ENCODE peak calls at places on chromosomes 1 and 21, in six cellular contexts. One of them, this sample, is unnamed.

GRCh38 chr21:46624050-46624449 is 11.4 kb upstream of the PRMT2 start:
- DNase-seq in fibroblast of lung: no peak
- DNase-seq in CD4-positive, alpha-beta T cell: no peak
- DNase-seq in HTR-8/SVneo: no peak
- DNase-seq in posterior cingulate gyrus: peak; percentile 87
- DNase-seq in left ventricle myocardium superior: no peak
- DNase-seq in this sample: no peak

GRCh38 chr1:42947137-42947536 is 11.5 kb downstream of the SLC2A1 start:
- DNase-seq in CD4-positive, alpha-beta T cell: no peak
- DNase-seq in left ventricle myocardium superior: no peak
- DNase-seq in posterior cingulate gyrus: no peak
- DNase-seq in fibroblast of lung: no peak
- DNase-seq in HTR-8/SVneo: no peak
- DNase-seq in this sample: no peak

GRCh38 chr1:235741294-235741693 is 91.7 kb upstream of the GNG4 start:
- DNase-seq in left ventricle myocardium superior: no peak
- DNase-seq in HTR-8/SVneo: peak; percentile 57
- DNase-seq in CD4-positive, alpha-beta T cell: no peak
- DNase-seq in fibroblast of lung: peak; percentile 40
- DNase-seq in posterior cingulate gyrus: no peak
- DNase-seq in this sample: no peak

GRCh38 chr1:155307247-155307740 is 1.4 kb upstream of the FDPS start:
- DNase-seq in HTR-8/SVneo: no peak
- DNase-seq in CD4-positive, alpha-beta T cell: no peak
- DNase-seq in posterior cingulate gyrus: no peak
- DNase-seq in fibroblast of lung: peak; percentile 69
- DNase-seq in left ventricle myocardium superior: no peak
- DNase-seq in this sample: no peak

GRCh38 chr21:41800425-41801186 is 33.8 kb upstream of the RIPK4 start:
- DNase-seq in posterior cingulate gyrus: peak; percentile 10
- DNase-seq in CD4-positive, alpha-beta T cell: no peak
- DNase-seq in fibroblast of lung: no peak
- DNase-seq in left ventricle myocardium superior: no peak
- DNase-seq in HTR-8/SVneo: no peak
- DNase-seq in this sample: no peak

GRCh38 chr1:63622847-63623566 is 29.8 kb downstream of the PGM1 start:
- DNase-seq in left ventricle myocardium superior: no peak
- DNase-seq in HTR-8/SVneo: no peak
- DNase-seq in CD4-positive, alpha-beta T cell: no peak
- DNase-seq in fibroblast of lung: no peak
- DNase-seq in posterior cingulate gyrus: no peak
- DNase-seq in this sample: no peak

GRCh38 chr1:170562644-170563338 is 30.8 kb downstream of the GORAB start:
- DNase-seq in posterior cingulate gyrus: no peak
- DNase-seq in fibroblast of lung: peak; percentile 92
- DNase-seq in CD4-positive, alpha-beta T cell: no peak
- DNase-seq in HTR-8/SVneo: peak; percentile 54
- DNase-seq in left ventricle myocardium superior: peak; percentile 35
- DNase-seq in this sample: peak; percentile 47

GRCh38 chr1:203307690-203308126 is 2.4 kb downstream of the BTG2 start:
- DNase-seq in fibroblast of lung: no peak
- DNase-seq in left ventricle myocardium superior: no peak
- DNase-seq in CD4-positive, alpha-beta T cell: no peak
- DNase-seq in HTR-8/SVneo: no peak
- DNase-seq in posterior cingulate gyrus: no peak
- DNase-seq in this sample: no peak

GRCh38 chr21:28615276-28615675 is 377.4 kb downstream of the LTN1 start:
- DNase-seq in HTR-8/SVneo: peak; percentile 6
- DNase-seq in fibroblast of lung: peak; percentile 25
- DNase-seq in posterior cingulate gyrus: no peak
- DNase-seq in CD4-positive, alpha-beta T cell: no peak
- DNase-seq in left ventricle myocardium superior: no peak
- DNase-seq in this sample: no peak

GRCh38 chr1:228459091-228459993 is 27.8 kb upstream of the RNF187 start:
- DNase-seq in fibroblast of lung: peak; percentile 83
- DNase-seq in posterior cingulate gyrus: peak; percentile 92
- DNase-seq in HTR-8/SVneo: peak; percentile 85
- DNase-seq in CD4-positive, alpha-beta T cell: no peak
- DNase-seq in left ventricle myocardium superior: peak; percentile 72
- DNase-seq in this sample: peak; percentile 79

This sample was measured in Right ventricle myocardium superior.